ENCODE peak calls at places on chromosomes 5 and 9, in eight cellular contexts. D is right atrium auricular region; S is effector memory CD8-positive, alpha-beta T cell; J is germinal center; L is AG04450; O is GM12878; M is thoracic aorta; U is WERI-Rb-1. H is an unnamed sample.

GRCh38 chr9:37902804-37903580 is 935 bp downstream of the SLC25A51 start:
- DNase-seq in D (peak), S (no peak), J (peak), L (no peak), O (no peak), M (no peak), U (no peak), H (no peak)

GRCh38 chr5:54745599-54745998 is 228.0 kb downstream of the SNX18 start:
- DNase-seq in D (no peak), S (no peak), J (no peak), L (no peak), O (no peak), M (no peak), U (no peak), H (no peak)

GRCh38 chr9:92077868-92078267 is 37.3 kb downstream of the SPTLC1 start:
- DNase-seq in D (no peak), S (no peak), J (no peak), L (no peak), O (no peak), M (no peak), U (no peak), H (no peak)

GRCh38 chr5:41083306-41083705 is 12.2 kb upstream of the MROH2B start:
- DNase-seq in D (no peak), S (no peak), J (no peak), L (no peak), O (no peak), M (no peak), U (no peak), H (no peak)

GRCh38 chr5:168689278-168689677 is 110.1 kb upstream of the PANK3 start:
- DNase-seq in D (no peak), S (no peak), J (no peak), L (no peak), O (no peak), M (no peak), U (no peak), H (no peak)

GRCh38 chr9:87812375-87813118 is 70.1 kb upstream of the SPATA31E1 start:
- DNase-seq in D (no peak), S (no peak), J (no peak), L (peak), O (no peak), M (no peak), U (peak), H (no peak)

GRCh38 chr5:61132559-61132958 is 29.7 kb downstream of the SMIM15 start:
- DNase-seq in D (no peak), S (no peak), J (no peak), L (peak), O (no peak), M (no peak), U (no peak), H (no peak)

GRCh38 chr9:75071530-75072122 is 16.3 kb downstream of the NMRK1 start:
- DNase-seq in D (no peak), S (peak), J (no peak), L (no peak), O (no peak), M (no peak), U (peak), H (no peak)

GRCh38 chr5:78649220-78649700 is 688 bp upstream of the LHFPL2 start:
- DNase-seq in D (no peak), S (no peak), J (no peak), L (no peak), O (no peak), M (no peak), U (no peak), H (no peak)

GRCh38 chr9:88060746-88061145 is 77.5 kb downstream of the SPATA31C2 start:
- DNase-seq in D (no peak), S (no peak), J (no peak), L (no peak), O (no peak), M (no peak), U (no peak), H (no peak)

GRCh38 chr5:66864240-66864884 is 268.2 kb downstream of the MAST4 start:
- DNase-seq in D (no peak), S (no peak), J (no peak), L (no peak), O (no peak), M (no peak), U (peak), H (no peak)

GRCh38 chr5:126139086-126139485 is 284.1 kb upstream of the GRAMD2B start:
- DNase-seq in D (no peak), S (no peak), J (no peak), L (no peak), O (no peak), M (no peak), U (no peak), H (no peak)

GRCh38 chr9:86022687-86023266 is 76.6 kb downstream of the GOLM1 start:
- DNase-seq in D (no peak), S (no peak), J (no peak), L (no peak), O (no peak), M (no peak), U (no peak), H (no peak)

GRCh38 chr9:78369644-78370219 is 72.8 kb downstream of the PSAT1 start:
- DNase-seq in D (peak), S (peak), J (peak), L (peak), O (no peak), M (no peak), U (peak), H (peak)

GRCh38 chr9:132283165-132283564 is 71.6 kb downstream of the SETX start:
- DNase-seq in D (no peak), S (no peak), J (no peak), L (no peak), O (no peak), M (no peak), U (no peak), H (no peak)

GRCh38 chr5:109298794-109299193 is 111.0 kb downstream of the PJA2 start:
- DNase-seq in D (no peak), S (no peak), J (no peak), L (no peak), O (no peak), M (no peak), U (no peak), H (no peak)

GRCh38 chr9:5478214-5478613 is 27.9 kb downstream of the CD274 start:
- DNase-seq in D (no peak), S (no peak), J (no peak), L (no peak), O (peak), M (no peak), U (no peak), H (no peak)

GRCh38 chr9:132172185-132172584 is 10.3 kb downstream of the NTNG2 start:
- DNase-seq in D (no peak), S (no peak), J (no peak), L (no peak), O (no peak), M (no peak), U (no peak), H (no peak)

GRCh38 chr5:148730955-148731898 is 76.9 kb upstream of the HTR4 start:
- DNase-seq in D (peak), S (peak), J (peak), L (peak), O (peak), M (peak), U (peak), H (peak)

GRCh38 chr5:159286420-159287035 is 23.4 kb downstream of the UBLCP1 start:
- DNase-seq in D (no peak), S (no peak), J (peak), L (no peak), O (no peak), M (no peak), U (peak), H (peak)

GRCh38 chr9:125372441-125373226 is 111.0 kb downstream of the GAPVD1 start:
- DNase-seq in D (no peak), S (no peak), J (no peak), L (no peak), O (no peak), M (no peak), U (no peak), H (no peak)

GRCh38 chr9:118034701-118035100 is 330.5 kb downstream of the TLR4 start:
- DNase-seq in D (no peak), S (no peak), J (no peak), L (no peak), O (no peak), M (no peak), U (no peak), H (no peak)

GRCh38 chr5:91158011-91158410 is 225.1 kb downstream of the ARRDC3 start:
- DNase-seq in D (no peak), S (no peak), J (no peak), L (no peak), O (no peak), M (no peak), U (no peak), H (no peak)

GRCh38 chr5:118863345-118863744 is 125.0 kb downstream of the DTWD2 start:
- DNase-seq in D (no peak), S (no peak), J (no peak), L (no peak), O (no peak), M (no peak), U (no peak), H (no peak)

GRCh38 chr5:5335708-5336211 is 86.7 kb upstream of the ICE1 start:
- DNase-seq in D (no peak), S (no peak), J (no peak), L (no peak), O (no peak), M (no peak), U (no peak), H (no peak)

GRCh38 chr5:107867266-107867665 is 196.5 kb upstream of the EFNA5 start:
- DNase-seq in D (no peak), S (no peak), J (no peak), L (no peak), O (no peak), M (no peak), U (no peak), H (no peak)